ENCODE peak calls at places on chromosomes 3 and 15, in nine cellular contexts. R is heart left ventricle, T is activated B cell treated with CpG ODN at 0.5 μM for 24 hours, U is HepG2, F is type B pancreatic cell, L is K562, N is nephron progenitor cell, S is chondrocyte, G is psoas muscle. P is an unnamed sample.
A peak's percentile ranks its signal among the peaks of the same experiment; 100 is the strongest.

GRCh38 chr15:55775316-55775715 is 32.4 kb upstream of the PRTG start:
- DNase-seq in R (no peak), T (no peak), U (no peak), F (no peak), L (no peak), N (peak; percentile 42), S (no peak), G (no peak), P (peak; percentile 41)

GRCh38 chr3:8767667-8768363 is 1.6 kb downstream of the OXTR start:
- DNase-seq in R (no peak), T (peak; percentile 25), U (peak; percentile 28), F (no peak), L (no peak), N (peak; percentile 71), S (no peak), G (no peak), P (no peak)

GRCh38 chr3:129038121-129038855 is 22.3 kb upstream of the GP9 start:
- DNase-seq in R (peak; percentile 3), T (no peak), U (no peak), F (no peak), L (no peak), N (no peak), S (peak; percentile 11), G (no peak), P (no peak)

GRCh38 chr3:24088782-24089181 is 143.7 kb downstream of the NR1D2 start:
- DNase-seq in R (no peak), T (no peak), U (peak; percentile 20), F (no peak), L (peak; percentile 68), N (no peak), S (no peak), G (no peak), P (no peak)

GRCh38 chr3:13890377-13891016 is 10.6 kb upstream of the WNT7A start:
- DNase-seq in R (no peak), T (no peak), U (no peak), F (peak; percentile 62), L (peak; percentile 58), N (no peak), S (peak; percentile 67), G (peak; percentile 18), P (no peak)

GRCh38 chr15:97615114-97615513 is 345.4 kb upstream of the ARRDC4 start:
- DNase-seq in R (no peak), T (no peak), U (no peak), F (no peak), L (no peak), N (no peak), S (no peak), G (no peak), P (no peak)

GRCh38 chr15:68510558-68510957 is 68.2 kb upstream of the CORO2B start:
- DNase-seq in R (no peak), T (no peak), U (no peak), F (no peak), L (no peak), N (no peak), S (no peak), G (no peak), P (no peak)

GRCh38 chr3:72739521-72740466 is 108.5 kb downstream of the SHQ1 start:
- DNase-seq in R (no peak), T (no peak), U (no peak), F (no peak), L (peak; percentile 39), N (no peak), S (no peak), G (no peak), P (no peak)

GRCh38 chr15:85793641-85794597 is 806 bp downstream of the KLHL25 start:
- DNase-seq in R (peak; percentile 56), T (peak; percentile 41), U (peak; percentile 28), F (no peak), L (no peak), N (peak; percentile 56), S (peak; percentile 63), G (peak; percentile 70), P (peak; percentile 35)

GRCh38 chr3:50825841-50826240 is 151.1 kb downstream of the DOCK3 start:
- DNase-seq in R (no peak), T (no peak), U (no peak), F (no peak), L (no peak), N (no peak), S (no peak), G (no peak), P (no peak)

GRCh38 chr15:98800437-98801233 is 152.3 kb downstream of the IGF1R start:
- DNase-seq in R (peak; percentile 36), T (no peak), U (peak; percentile 54), F (no peak), L (no peak), N (peak; percentile 38), S (no peak), G (peak; percentile 27), P (peak; percentile 46)

GRCh38 chr3:182979103-182979697 is 1.1 kb downstream of the DCUN1D1 start:
- DNase-seq in R (no peak), T (no peak), U (peak; percentile 39), F (no peak), L (no peak), N (no peak), S (no peak), G (no peak), P (no peak)

GRCh38 chr3:50658831-50659230 is 15.9 kb upstream of the DOCK3 start:
- DNase-seq in R (no peak), T (no peak), U (no peak), F (no peak), L (no peak), N (no peak), S (peak; percentile 59), G (no peak), P (no peak)

GRCh38 chr15:63189955-63190691 is 717 bp downstream of the RAB8B start:
- DNase-seq in R (no peak), T (no peak), U (no peak), F (no peak), L (no peak), N (no peak), S (no peak), G (no peak), P (no peak)

GRCh38 chr15:37046876-37047614 is 53.3 kb downstream of the MEIS2 start:
- DNase-seq in R (no peak), T (no peak), U (peak; percentile 28), F (no peak), L (no peak), N (no peak), S (no peak), G (no peak), P (no peak)

GRCh38 chr3:98890960-98891910 is 10.3 kb downstream of the DCBLD2 start:
- DNase-seq in R (no peak), T (no peak), U (no peak), F (no peak), L (no peak), N (no peak), S (no peak), G (no peak), P (no peak)

GRCh38 chr3:195001961-195002861 is 268.7 kb downstream of the XXYLT1 start:
- DNase-seq in R (peak; percentile 79), T (no peak), U (peak; percentile 65), F (peak; percentile 69), L (peak; percentile 76), N (peak; percentile 46), S (no peak), G (peak; percentile 55), P (peak; percentile 8)

GRCh38 chr15:79169531-79170123 is 79.0 kb upstream of the RASGRF1 start:
- DNase-seq in R (no peak), T (no peak), U (no peak), F (peak; percentile 11), L (no peak), N (no peak), S (no peak), G (no peak), P (no peak)

GRCh38 chr15:96767703-96768434 is 437.4 kb downstream of the NR2F2 start:
- DNase-seq in R (no peak), T (no peak), U (no peak), F (no peak), L (no peak), N (no peak), S (no peak), G (no peak), P (no peak)

GRCh38 chr3:66692108-66692750 is 191.4 kb upstream of the LRIG1 start:
- DNase-seq in R (no peak), T (no peak), U (peak; percentile 5), F (no peak), L (no peak), N (no peak), S (no peak), G (no peak), P (no peak)

GRCh38 chr3:122772827-122773226 is 20.8 kb downstream of the HSPBAP1 start:
- DNase-seq in R (no peak), T (no peak), U (no peak), F (no peak), L (no peak), N (no peak), S (no peak), G (no peak), P (no peak)
- TF ChIP-seq CTCF in R (no peak), T (no peak), U (no peak), F (no peak), L (no peak), N (no peak), S (no peak), G (no peak), P (no peak)

DNA sequence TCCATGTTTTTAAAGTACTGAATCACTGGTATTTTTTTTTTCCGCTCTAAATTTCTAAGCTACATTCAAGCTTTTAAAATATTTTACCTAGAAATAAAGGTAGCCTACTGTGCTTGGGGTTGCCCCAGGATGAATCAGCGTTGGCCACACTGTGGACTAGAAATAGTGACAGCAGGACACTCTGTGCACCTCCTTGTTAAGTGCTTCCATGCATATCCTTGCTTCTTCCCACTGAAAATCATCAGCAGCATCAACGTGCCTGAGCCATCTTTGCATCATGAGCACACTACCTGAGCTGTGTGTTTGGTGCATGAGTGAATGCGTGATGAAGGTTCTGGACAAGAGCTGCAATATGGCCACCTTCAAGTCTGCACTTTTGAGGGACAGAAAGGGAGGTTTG is 142.0 kb upstream of the SLC2A2 start:
- DNase-seq in R (no peak), T (no peak), U (no peak), F (no peak), L (no peak), N (no peak), S (no peak), G (no peak), P (no peak)
- TF ChIP-seq CTCF in R (no peak), T (no peak), U (no peak), F (peak; percentile 5), L (no peak), N (no peak), S (no peak), G (no peak), P (no peak)

DNA sequence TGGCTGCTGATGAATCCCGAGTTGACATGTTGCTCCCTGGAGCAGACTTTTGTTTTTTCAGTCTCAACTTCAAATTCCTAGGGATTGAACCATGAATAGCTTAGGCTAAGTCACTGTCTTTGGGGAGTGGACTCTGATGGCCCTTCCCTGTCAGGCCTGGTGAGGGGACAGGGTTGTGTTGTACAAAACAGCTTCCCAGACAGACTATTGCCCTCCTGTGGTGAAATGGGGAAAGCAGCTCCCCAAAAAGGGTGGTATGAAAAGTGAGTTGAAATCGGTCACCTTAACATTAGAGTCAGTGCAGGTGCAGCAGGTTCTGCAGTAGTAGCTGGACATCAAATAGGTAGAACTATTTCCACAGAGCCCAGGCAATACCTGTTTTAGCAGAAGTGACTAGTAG is 775.6 kb downstream of the ROBO2 start:
- DNase-seq in R (no peak), T (no peak), U (peak; percentile 1), F (no peak), L (no peak), N (peak; percentile 10), S (no peak), G (no peak), P (no peak)
- TF ChIP-seq CTCF in R (peak; percentile 12), T (no peak), U (peak; percentile 31), F (peak; percentile 55), L (no peak), N (peak; percentile 33), S (peak; percentile 61), G (no peak), P (peak; percentile 41)

GRCh38 chr15:52227456-52227855 is 36.3 kb upstream of the GNB5 start:
- DNase-seq in R (peak; percentile 58), T (peak; percentile 40), U (peak; percentile 57), F (no peak), L (peak; percentile 64), N (peak; percentile 65), S (no peak), G (peak; percentile 50), P (peak; percentile 48)
- TF ChIP-seq CTCF in R (peak; percentile 68), T (no peak), U (peak; percentile 79), F (peak; percentile 86), L (peak; percentile 66), N (peak; percentile 67), S (peak; percentile 88), G (peak; percentile 81), P (peak; percentile 80)